ENCODE peak calls at places on chromosomes 7 and 10, in nine cellular contexts. Q is AG08396, S is NCI-H2081 treated with DMSO at 0.1 percent for 48 hours, N is skeletal muscle cell, B is coronary artery, M is upper lobe of left lung, K is left lung, X is GM19239, W is T-cell. L is an unnamed sample.

GRCh38 chr7:22356855-22357310 is at the start of gene RAPGEF5:
- DNase-seq in Q (peak), S (no peak), N (no peak), B (no peak), M (peak), K (peak), X (peak), W (no peak), L (no peak)

GRCh38 chr10:25015927-25016348 is at the start of gene ENKUR:
- DNase-seq in Q (peak), S (peak), N (peak), B (peak), M (peak), K (peak), X (peak), W (peak), L (peak)

GRCh38 chr7:138564365-138564764 is 104.3 kb downstream of the TRIM24 start:
- DNase-seq in Q (no peak), S (no peak), N (no peak), B (no peak), M (peak), K (no peak), X (no peak), W (no peak), L (no peak)

GRCh38 chr10:88754272-88754671 is 5.5 kb upstream of the LIPN start:
- DNase-seq in Q (peak), S (no peak), N (peak), B (no peak), M (no peak), K (no peak), X (no peak), W (no peak), L (no peak)

GRCh38 chr10:9853405-9854010 is 1164.2 kb upstream of the CELF2 start:
- DNase-seq in Q (no peak), S (no peak), N (no peak), B (no peak), M (no peak), K (no peak), X (no peak), W (no peak), L (no peak)

GRCh38 chr10:50610364-50610763 is 13.4 kb downstream of the SGMS1 start:
- DNase-seq in Q (no peak), S (no peak), N (no peak), B (no peak), M (peak), K (no peak), X (no peak), W (no peak), L (no peak)

GRCh38 chr7:20340839-20341238 is 10.1 kb downstream of the ITGB8 start:
- DNase-seq in Q (no peak), S (no peak), N (no peak), B (no peak), M (no peak), K (no peak), X (no peak), W (no peak), L (no peak)

GRCh38 chr7:8063706-8064297 is 95.2 kb downstream of the GLCCI1 start:
- DNase-seq in Q (no peak), S (no peak), N (no peak), B (no peak), M (no peak), K (no peak), X (no peak), W (no peak), L (no peak)

GRCh38 chr10:121927361-121927840 is 430 bp downstream of the ATE1 start:
- DNase-seq in Q (peak), S (no peak), N (no peak), B (no peak), M (peak), K (peak), X (peak), W (peak), L (peak)

GRCh38 chr7:81744389-81744788 is 25.5 kb downstream of the HGF start:
- DNase-seq in Q (no peak), S (no peak), N (no peak), B (no peak), M (no peak), K (no peak), X (no peak), W (no peak), L (no peak)

GRCh38 chr10:120841522-120842189 is 9.5 kb upstream of the WDR11 start:
- DNase-seq in Q (no peak), S (no peak), N (no peak), B (no peak), M (no peak), K (no peak), X (no peak), W (no peak), L (no peak)

GRCh38 chr10:97543025-97543546 is 29.5 kb upstream of the ANKRD2 start:
- DNase-seq in Q (peak), S (no peak), N (peak), B (peak), M (peak), K (peak), X (no peak), W (no peak), L (peak)